ENCODE peak calls at places on chromosomes 16 and 17, in eight cellular contexts. One of them, this sample, is unnamed.

GRCh38 chr17:70629902-70630301 is 460.6 kb downstream of the KCNJ2 start:
- DNase-seq in endothelial cell of umbilical vein: peak
- DNase-seq in PC-3: peak
- DNase-seq in fibroblast of villous mesenchyme: no peak
- DNase-seq in mucosa of descending colon: peak
- DNase-seq in AG04449: no peak
- DNase-seq in mammary epithelial cell: no peak
- DNase-seq in CD8-positive, alpha-beta T cell: no peak
- DNase-seq in this sample: peak

GRCh38 chr16:74035816-74036215 is 260.8 kb upstream of the PSMD7 start:
- DNase-seq in endothelial cell of umbilical vein: no peak
- DNase-seq in PC-3: peak
- DNase-seq in mammary epithelial cell: no peak
- DNase-seq in mucosa of descending colon: no peak
- DNase-seq in AG04449: no peak
- DNase-seq in fibroblast of villous mesenchyme: no peak
- DNase-seq in CD8-positive, alpha-beta T cell: no peak
- DNase-seq in this sample: no peak

GRCh38 chr16:4597174-4597573 is 17.5 kb downstream of the UBALD1 start:
- DNase-seq in fibroblast of villous mesenchyme: no peak
- DNase-seq in mammary epithelial cell: peak
- DNase-seq in CD8-positive, alpha-beta T cell: no peak
- DNase-seq in AG04449: no peak
- DNase-seq in PC-3: no peak
- DNase-seq in mucosa of descending colon: no peak
- DNase-seq in endothelial cell of umbilical vein: no peak
- DNase-seq in this sample: no peak

GRCh38 chr17:28145348-28145747 is 102.9 kb downstream of the NLK start:
- DNase-seq in CD8-positive, alpha-beta T cell: no peak
- DNase-seq in fibroblast of villous mesenchyme: peak
- DNase-seq in PC-3: peak
- DNase-seq in mammary epithelial cell: no peak
- DNase-seq in endothelial cell of umbilical vein: no peak
- DNase-seq in mucosa of descending colon: no peak
- DNase-seq in AG04449: no peak
- DNase-seq in this sample: no peak

GRCh38 chr17:80833952-80834895 is 157.4 kb upstream of the CHMP6 start:
- DNase-seq in endothelial cell of umbilical vein: no peak
- DNase-seq in fibroblast of villous mesenchyme: peak
- DNase-seq in mucosa of descending colon: peak
- DNase-seq in CD8-positive, alpha-beta T cell: no peak
- DNase-seq in AG04449: no peak
- DNase-seq in PC-3: no peak
- DNase-seq in mammary epithelial cell: no peak
- DNase-seq in this sample: no peak

GRCh38 chr17:76973040-76973439 is 104.8 kb downstream of the MGAT5B start:
- DNase-seq in mammary epithelial cell: no peak
- DNase-seq in fibroblast of villous mesenchyme: no peak
- DNase-seq in endothelial cell of umbilical vein: no peak
- DNase-seq in PC-3: no peak
- DNase-seq in AG04449: no peak
- DNase-seq in CD8-positive, alpha-beta T cell: no peak
- DNase-seq in mucosa of descending colon: no peak
- DNase-seq in this sample: no peak

GRCh38 chr16:21060027-21060510 is 90.6 kb downstream of the DNAH3 start:
- DNase-seq in mucosa of descending colon: no peak
- DNase-seq in AG04449: no peak
- DNase-seq in CD8-positive, alpha-beta T cell: no peak
- DNase-seq in PC-3: no peak
- DNase-seq in fibroblast of villous mesenchyme: no peak
- DNase-seq in endothelial cell of umbilical vein: no peak
- DNase-seq in mammary epithelial cell: no peak
- DNase-seq in this sample: no peak

GRCh38 chr17:13491916-13492315 is 109.8 kb downstream of the HS3ST3A1 start:
- DNase-seq in PC-3: no peak
- DNase-seq in CD8-positive, alpha-beta T cell: no peak
- DNase-seq in endothelial cell of umbilical vein: no peak
- DNase-seq in mucosa of descending colon: no peak
- DNase-seq in mammary epithelial cell: no peak
- DNase-seq in AG04449: no peak
- DNase-seq in fibroblast of villous mesenchyme: no peak
- DNase-seq in this sample: no peak

GRCh38 chr16:73323880-73324279 is 276.0 kb upstream of the ZFHX3 start:
- DNase-seq in AG04449: no peak
- DNase-seq in fibroblast of villous mesenchyme: no peak
- DNase-seq in endothelial cell of umbilical vein: no peak
- DNase-seq in mucosa of descending colon: peak
- DNase-seq in CD8-positive, alpha-beta T cell: no peak
- DNase-seq in mammary epithelial cell: no peak
- DNase-seq in PC-3: no peak
- DNase-seq in this sample: no peak

GRCh38 chr17:49910094-49910857 is 58.7 kb upstream of the DLX4 start:
- DNase-seq in PC-3: peak
- DNase-seq in fibroblast of villous mesenchyme: peak
- DNase-seq in mammary epithelial cell: peak
- DNase-seq in CD8-positive, alpha-beta T cell: no peak
- DNase-seq in endothelial cell of umbilical vein: peak
- DNase-seq in AG04449: no peak
- DNase-seq in mucosa of descending colon: no peak
- DNase-seq in this sample: no peak

GRCh38 chr16:84692451-84692850 is 7.3 kb upstream of the USP10 start:
- DNase-seq in PC-3: no peak
- DNase-seq in AG04449: no peak
- DNase-seq in mammary epithelial cell: no peak
- DNase-seq in mucosa of descending colon: no peak
- DNase-seq in CD8-positive, alpha-beta T cell: no peak
- DNase-seq in fibroblast of villous mesenchyme: peak
- DNase-seq in endothelial cell of umbilical vein: peak
- DNase-seq in this sample: no peak

GRCh38 chr17:69593716-69594115 is 179.2 kb downstream of the MAP2K6 start:
- DNase-seq in AG04449: no peak
- DNase-seq in endothelial cell of umbilical vein: peak
- DNase-seq in mammary epithelial cell: no peak
- DNase-seq in PC-3: no peak
- DNase-seq in CD8-positive, alpha-beta T cell: no peak
- DNase-seq in fibroblast of villous mesenchyme: no peak
- DNase-seq in mucosa of descending colon: no peak
- DNase-seq in this sample: no peak

GRCh38 chr16:77137045-77137444 is 53.9 kb upstream of the MON1B start:
- DNase-seq in CD8-positive, alpha-beta T cell: no peak
- DNase-seq in mammary epithelial cell: no peak
- DNase-seq in fibroblast of villous mesenchyme: no peak
- DNase-seq in mucosa of descending colon: no peak
- DNase-seq in AG04449: no peak
- DNase-seq in PC-3: no peak
- DNase-seq in endothelial cell of umbilical vein: no peak
- DNase-seq in this sample: no peak

GRCh38 chr17:50396261-50397110 is 837 bp downstream of the LRRC59 start:
- DNase-seq in AG04449: no peak
- DNase-seq in PC-3: peak
- DNase-seq in mammary epithelial cell: peak
- DNase-seq in CD8-positive, alpha-beta T cell: no peak
- DNase-seq in mucosa of descending colon: peak
- DNase-seq in fibroblast of villous mesenchyme: peak
- DNase-seq in endothelial cell of umbilical vein: peak
- DNase-seq in this sample: no peak

GRCh38 chr17:15171433-15172047 is 93.6 kb downstream of the PMP22 start:
- DNase-seq in fibroblast of villous mesenchyme: peak
- DNase-seq in mammary epithelial cell: peak
- DNase-seq in PC-3: peak
- DNase-seq in CD8-positive, alpha-beta T cell: peak
- DNase-seq in mucosa of descending colon: peak
- DNase-seq in endothelial cell of umbilical vein: peak
- DNase-seq in AG04449: no peak
- DNase-seq in this sample: peak

GRCh38 chr16:17850626-17851265 is 380.0 kb upstream of the XYLT1 start:
- DNase-seq in mammary epithelial cell: no peak
- DNase-seq in fibroblast of villous mesenchyme: no peak
- DNase-seq in PC-3: no peak
- DNase-seq in mucosa of descending colon: no peak
- DNase-seq in AG04449: no peak
- DNase-seq in endothelial cell of umbilical vein: no peak
- DNase-seq in CD8-positive, alpha-beta T cell: no peak
- DNase-seq in this sample: no peak

GRCh38 chr16:86030116-86030515 is 131.2 kb downstream of the IRF8 start:
- DNase-seq in endothelial cell of umbilical vein: no peak
- DNase-seq in mammary epithelial cell: no peak
- DNase-seq in mucosa of descending colon: no peak
- DNase-seq in fibroblast of villous mesenchyme: no peak
- DNase-seq in AG04449: no peak
- DNase-seq in CD8-positive, alpha-beta T cell: no peak
- DNase-seq in PC-3: no peak
- DNase-seq in this sample: no peak

GRCh38 chr16:65415460-65415859 is 293.6 kb upstream of the CDH11 start:
- DNase-seq in endothelial cell of umbilical vein: no peak
- DNase-seq in mammary epithelial cell: peak
- DNase-seq in mucosa of descending colon: no peak
- DNase-seq in fibroblast of villous mesenchyme: peak
- DNase-seq in PC-3: peak
- DNase-seq in AG04449: no peak
- DNase-seq in CD8-positive, alpha-beta T cell: no peak
- DNase-seq in this sample: no peak

GRCh38 chr17:75998327-75998795 is 2.3 kb upstream of the CDK3 start:
- DNase-seq in CD8-positive, alpha-beta T cell: no peak
- DNase-seq in fibroblast of villous mesenchyme: no peak
- DNase-seq in endothelial cell of umbilical vein: no peak
- DNase-seq in mammary epithelial cell: no peak
- DNase-seq in AG04449: no peak
- DNase-seq in mucosa of descending colon: peak
- DNase-seq in PC-3: peak
- DNase-seq in this sample: no peak

GRCh38 chr17:81537856-81538555 is 9.8 kb downstream of the FSCN2 start:
- DNase-seq in CD8-positive, alpha-beta T cell: no peak
- DNase-seq in mucosa of descending colon: no peak
- DNase-seq in AG04449: no peak
- DNase-seq in PC-3: no peak
- DNase-seq in fibroblast of villous mesenchyme: no peak
- DNase-seq in endothelial cell of umbilical vein: no peak
- DNase-seq in mammary epithelial cell: no peak
- DNase-seq in this sample: no peak

GRCh38 chr17:28507567-28508195 is 1.5 kb downstream of the FOXN1 start:
- DNase-seq in AG04449: no peak
- DNase-seq in mucosa of descending colon: peak
- DNase-seq in endothelial cell of umbilical vein: no peak
- DNase-seq in CD8-positive, alpha-beta T cell: no peak
- DNase-seq in mammary epithelial cell: peak
- DNase-seq in PC-3: no peak
- DNase-seq in fibroblast of villous mesenchyme: no peak
- DNase-seq in this sample: no peak

GRCh38 chr17:63700528-63701441 is 860 bp upstream of the LIMD2 start:
- DNase-seq in AG04449: no peak
- DNase-seq in mammary epithelial cell: no peak
- DNase-seq in PC-3: no peak
- DNase-seq in endothelial cell of umbilical vein: peak
- DNase-seq in fibroblast of villous mesenchyme: peak
- DNase-seq in CD8-positive, alpha-beta T cell: peak
- DNase-seq in mucosa of descending colon: no peak
- DNase-seq in this sample: no peak
- TF ChIP-seq CTCF in AG04449: no peak
- TF ChIP-seq CTCF in mammary epithelial cell: no peak
- TF ChIP-seq CTCF in PC-3: no peak
- TF ChIP-seq CTCF in endothelial cell of umbilical vein: peak
- TF ChIP-seq CTCF in fibroblast of villous mesenchyme: no peak
- TF ChIP-seq CTCF in CD8-positive, alpha-beta T cell: no peak
- TF ChIP-seq CTCF in mucosa of descending colon: no peak
- TF ChIP-seq CTCF in this sample: no peak

DNA sequence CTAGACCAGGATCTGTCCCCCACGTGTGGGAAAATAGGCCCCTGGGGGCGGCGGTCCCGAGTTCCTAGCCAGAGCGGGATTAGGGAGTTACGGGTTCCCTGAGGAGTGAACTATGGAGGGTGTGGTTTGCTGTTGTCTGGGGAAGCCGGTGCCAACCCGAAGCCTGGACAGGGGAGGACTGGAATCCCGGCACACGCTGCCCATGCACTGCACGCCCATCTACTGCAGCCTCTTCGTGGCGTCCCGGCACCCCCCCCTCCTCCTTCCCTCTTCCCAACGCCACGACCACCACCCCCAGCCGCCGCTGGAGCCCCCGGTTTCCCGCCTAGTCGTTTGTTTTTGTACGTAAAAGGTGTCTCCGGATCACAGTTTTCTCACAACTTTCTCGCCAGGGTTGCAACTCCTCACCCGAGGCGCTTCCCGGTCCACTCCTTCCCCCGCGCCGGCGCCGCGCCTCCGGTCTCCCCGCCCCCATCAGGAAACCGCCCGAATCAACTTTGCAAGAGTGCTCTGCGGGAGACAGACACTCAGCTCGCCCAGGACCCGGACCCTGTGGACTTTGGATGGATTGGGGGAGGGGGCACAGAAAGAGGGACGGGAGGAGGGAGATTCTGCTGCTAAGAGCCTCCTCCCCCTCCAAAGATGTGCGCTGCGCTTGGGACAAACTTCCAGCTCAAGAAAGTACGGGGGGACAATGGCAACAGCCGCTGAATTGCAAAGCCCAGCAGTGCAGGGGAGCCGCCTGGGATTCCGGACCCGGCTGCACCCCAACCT is 1.4 kb upstream of the LHX1 start:
- DNase-seq in fibroblast of villous mesenchyme: no peak
- DNase-seq in AG04449: no peak
- DNase-seq in CD8-positive, alpha-beta T cell: no peak
- DNase-seq in endothelial cell of umbilical vein: no peak
- DNase-seq in mammary epithelial cell: no peak
- DNase-seq in mucosa of descending colon: peak
- DNase-seq in PC-3: no peak
- DNase-seq in this sample: no peak
- H3K4me3 ChIP-seq in fibroblast of villous mesenchyme: no peak
- H3K4me3 ChIP-seq in AG04449: no peak
- H3K4me3 ChIP-seq in CD8-positive, alpha-beta T cell: peak
- H3K4me3 ChIP-seq in endothelial cell of umbilical vein: no peak
- H3K4me3 ChIP-seq in mammary epithelial cell: no peak
- H3K4me3 ChIP-seq in mucosa of descending colon: no peak
- H3K4me3 ChIP-seq in PC-3: peak
- H3K4me3 ChIP-seq in this sample: peak

DNA sequence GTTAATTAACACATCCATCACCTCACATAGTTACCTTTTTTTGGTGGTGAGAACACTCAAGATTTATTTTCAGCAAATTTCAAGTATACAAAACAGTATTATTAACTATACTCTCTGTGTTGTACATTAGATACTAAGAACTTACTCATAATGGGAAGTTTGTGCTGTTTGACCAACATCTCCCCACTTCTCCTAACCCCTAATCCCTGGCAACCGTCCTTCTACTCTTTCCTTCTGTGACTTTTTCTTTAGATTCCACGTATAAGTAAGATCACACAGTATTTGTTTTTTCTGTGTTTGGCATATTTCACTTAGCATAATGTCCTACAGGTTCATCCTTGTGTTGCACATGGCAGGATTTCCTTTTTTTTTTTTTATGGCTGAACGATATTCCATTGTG is 18.9 kb downstream of the PPM1D start:
- DNase-seq in endothelial cell of umbilical vein: peak
- DNase-seq in PC-3: no peak
- DNase-seq in fibroblast of villous mesenchyme: no peak
- DNase-seq in CD8-positive, alpha-beta T cell: no peak
- DNase-seq in AG04449: no peak
- DNase-seq in mammary epithelial cell: no peak
- DNase-seq in mucosa of descending colon: no peak
- DNase-seq in this sample: no peak
- TF ChIP-seq CTCF in endothelial cell of umbilical vein: no peak
- TF ChIP-seq CTCF in PC-3: no peak
- TF ChIP-seq CTCF in fibroblast of villous mesenchyme: no peak
- TF ChIP-seq CTCF in CD8-positive, alpha-beta T cell: no peak
- TF ChIP-seq CTCF in AG04449: no peak
- TF ChIP-seq CTCF in mammary epithelial cell: no peak
- TF ChIP-seq CTCF in mucosa of descending colon: no peak
- TF ChIP-seq CTCF in this sample: no peak

GRCh38 chr17:46977750-46978488 is 1.1 kb downstream of the RPRML start:
- DNase-seq in fibroblast of villous mesenchyme: no peak
- DNase-seq in AG04449: no peak
- DNase-seq in mammary epithelial cell: no peak
- DNase-seq in mucosa of descending colon: no peak
- DNase-seq in CD8-positive, alpha-beta T cell: no peak
- DNase-seq in endothelial cell of umbilical vein: no peak
- DNase-seq in PC-3: no peak
- DNase-seq in this sample: no peak
- H3K4me3 ChIP-seq in fibroblast of villous mesenchyme: no peak
- H3K4me3 ChIP-seq in AG04449: no peak
- H3K4me3 ChIP-seq in mammary epithelial cell: peak
- H3K4me3 ChIP-seq in mucosa of descending colon: no peak
- H3K4me3 ChIP-seq in CD8-positive, alpha-beta T cell: peak
- H3K4me3 ChIP-seq in endothelial cell of umbilical vein: peak
- H3K4me3 ChIP-seq in PC-3: peak
- H3K4me3 ChIP-seq in this sample: no peak

This sample was measured in LNCaP clone FGC.